ENCODE peak calls at places on chromosomes 3 and 15, in four cellular contexts. One of them, this sample, is unnamed.

GRCh38 chr3:195128255-195129071 is 142.5 kb downstream of the XXYLT1 start:
- DNase-seq in neuronal stem cell: no peak
- DNase-seq in WTC11: no peak
- DNase-seq in activated CD4-positive, alpha-beta T cell treated with anti-CD3 and anti-CD28 coated beads, Interleukin-2, amount 10 ng/mL, durations not matched to agents 7 days and 5 days: no peak
- DNase-seq in this sample: no peak

GRCh38 chr15:44719293-44719999 is 8.1 kb downstream of the B2M start:
- DNase-seq in WTC11: no peak
- DNase-seq in activated CD4-positive, alpha-beta T cell treated with anti-CD3 and anti-CD28 coated beads, Interleukin-2, amount 10 ng/mL, durations not matched to agents 7 days and 5 days: peak
- DNase-seq in neuronal stem cell: no peak
- DNase-seq in this sample: no peak

GRCh38 chr3:129597087-129597791 is 9.2 kb downstream of the PLXND1 start:
- DNase-seq in activated CD4-positive, alpha-beta T cell treated with anti-CD3 and anti-CD28 coated beads, Interleukin-2, amount 10 ng/mL, durations not matched to agents 7 days and 5 days: no peak
- DNase-seq in WTC11: no peak
- DNase-seq in neuronal stem cell: no peak
- DNase-seq in this sample: no peak

GRCh38 chr3:43030162-43030935 is 51.2 kb downstream of the GASK1A start:
- DNase-seq in activated CD4-positive, alpha-beta T cell treated with anti-CD3 and anti-CD28 coated beads, Interleukin-2, amount 10 ng/mL, durations not matched to agents 7 days and 5 days: no peak
- DNase-seq in WTC11: no peak
- DNase-seq in neuronal stem cell: no peak
- DNase-seq in this sample: no peak

GRCh38 chr15:97091093-97091492 is 760.6 kb downstream of the NR2F2 start:
- DNase-seq in activated CD4-positive, alpha-beta T cell treated with anti-CD3 and anti-CD28 coated beads, Interleukin-2, amount 10 ng/mL, durations not matched to agents 7 days and 5 days: no peak
- DNase-seq in WTC11: no peak
- DNase-seq in neuronal stem cell: no peak
- DNase-seq in this sample: no peak

GRCh38 chr3:193939527-193939926 is 196.4 kb upstream of the HES1 start:
- DNase-seq in activated CD4-positive, alpha-beta T cell treated with anti-CD3 and anti-CD28 coated beads, Interleukin-2, amount 10 ng/mL, durations not matched to agents 7 days and 5 days: no peak
- DNase-seq in WTC11: no peak
- DNase-seq in neuronal stem cell: no peak
- DNase-seq in this sample: no peak

GRCh38 chr3:186613637-186614265 is 891 bp downstream of the AHSG start:
- DNase-seq in activated CD4-positive, alpha-beta T cell treated with anti-CD3 and anti-CD28 coated beads, Interleukin-2, amount 10 ng/mL, durations not matched to agents 7 days and 5 days: no peak
- DNase-seq in WTC11: no peak
- DNase-seq in neuronal stem cell: no peak
- DNase-seq in this sample: no peak

GRCh38 chr15:22808240-22808639 is 21.8 kb downstream of the NIPA1 start:
- DNase-seq in activated CD4-positive, alpha-beta T cell treated with anti-CD3 and anti-CD28 coated beads, Interleukin-2, amount 10 ng/mL, durations not matched to agents 7 days and 5 days: no peak
- DNase-seq in WTC11: no peak
- DNase-seq in neuronal stem cell: no peak
- DNase-seq in this sample: no peak

GRCh38 chr3:16475766-16476165 is 37.7 kb downstream of the RFTN1 start:
- DNase-seq in neuronal stem cell: no peak
- DNase-seq in WTC11: no peak
- DNase-seq in activated CD4-positive, alpha-beta T cell treated with anti-CD3 and anti-CD28 coated beads, Interleukin-2, amount 10 ng/mL, durations not matched to agents 7 days and 5 days: no peak
- DNase-seq in this sample: no peak

GRCh38 chr15:101618861-101619614 is 33.1 kb downstream of the TM2D3 start:
- DNase-seq in activated CD4-positive, alpha-beta T cell treated with anti-CD3 and anti-CD28 coated beads, Interleukin-2, amount 10 ng/mL, durations not matched to agents 7 days and 5 days: no peak
- DNase-seq in neuronal stem cell: no peak
- DNase-seq in WTC11: no peak
- DNase-seq in this sample: no peak

GRCh38 chr15:67775265-67775664 is 50.0 kb upstream of the SKOR1 start:
- DNase-seq in activated CD4-positive, alpha-beta T cell treated with anti-CD3 and anti-CD28 coated beads, Interleukin-2, amount 10 ng/mL, durations not matched to agents 7 days and 5 days: no peak
- DNase-seq in WTC11: no peak
- DNase-seq in neuronal stem cell: no peak
- DNase-seq in this sample: no peak

GRCh38 chr3:10745392-10745791 is 70.6 kb upstream of the SLC6A11 start:
- DNase-seq in WTC11: no peak
- DNase-seq in activated CD4-positive, alpha-beta T cell treated with anti-CD3 and anti-CD28 coated beads, Interleukin-2, amount 10 ng/mL, durations not matched to agents 7 days and 5 days: no peak
- DNase-seq in neuronal stem cell: no peak
- DNase-seq in this sample: no peak

GRCh38 chr15:80081390-80081789 is 21.9 kb downstream of the ZFAND6 start:
- DNase-seq in WTC11: no peak
- DNase-seq in activated CD4-positive, alpha-beta T cell treated with anti-CD3 and anti-CD28 coated beads, Interleukin-2, amount 10 ng/mL, durations not matched to agents 7 days and 5 days: no peak
- DNase-seq in neuronal stem cell: no peak
- DNase-seq in this sample: no peak

GRCh38 chr3:52361454-52361853 is 45.3 kb downstream of the DNAH1 start:
- DNase-seq in activated CD4-positive, alpha-beta T cell treated with anti-CD3 and anti-CD28 coated beads, Interleukin-2, amount 10 ng/mL, durations not matched to agents 7 days and 5 days: no peak
- DNase-seq in neuronal stem cell: no peak
- DNase-seq in WTC11: no peak
- DNase-seq in this sample: no peak

GRCh38 chr3:45088543-45088942 is 57.6 kb downstream of the CDCP1 start:
- DNase-seq in activated CD4-positive, alpha-beta T cell treated with anti-CD3 and anti-CD28 coated beads, Interleukin-2, amount 10 ng/mL, durations not matched to agents 7 days and 5 days: no peak
- DNase-seq in WTC11: no peak
- DNase-seq in neuronal stem cell: no peak
- DNase-seq in this sample: no peak

GRCh38 chr15:86040360-86041095 is 39.1 kb upstream of the AGBL1 start:
- DNase-seq in WTC11: peak
- DNase-seq in activated CD4-positive, alpha-beta T cell treated with anti-CD3 and anti-CD28 coated beads, Interleukin-2, amount 10 ng/mL, durations not matched to agents 7 days and 5 days: no peak
- DNase-seq in neuronal stem cell: no peak
- DNase-seq in this sample: no peak

GRCh38 chr3:8622873-8623725 is 21.5 kb downstream of the SSUH2 start:
- DNase-seq in neuronal stem cell: peak
- DNase-seq in activated CD4-positive, alpha-beta T cell treated with anti-CD3 and anti-CD28 coated beads, Interleukin-2, amount 10 ng/mL, durations not matched to agents 7 days and 5 days: peak
- DNase-seq in WTC11: peak
- DNase-seq in this sample: peak

GRCh38 chr3:106813742-106814141 is 563.5 kb upstream of the CCDC54 start:
- DNase-seq in activated CD4-positive, alpha-beta T cell treated with anti-CD3 and anti-CD28 coated beads, Interleukin-2, amount 10 ng/mL, durations not matched to agents 7 days and 5 days: no peak
- DNase-seq in neuronal stem cell: no peak
- DNase-seq in WTC11: no peak
- DNase-seq in this sample: no peak

GRCh38 chr15:61449306-61449705 is 220.2 kb upstream of the RORA start:
- DNase-seq in WTC11: no peak
- DNase-seq in neuronal stem cell: no peak
- DNase-seq in activated CD4-positive, alpha-beta T cell treated with anti-CD3 and anti-CD28 coated beads, Interleukin-2, amount 10 ng/mL, durations not matched to agents 7 days and 5 days: no peak
- DNase-seq in this sample: no peak

GRCh38 chr3:138914870-138915502 is 32.0 kb downstream of the FOXL2 start:
- DNase-seq in WTC11: no peak
- DNase-seq in neuronal stem cell: no peak
- DNase-seq in activated CD4-positive, alpha-beta T cell treated with anti-CD3 and anti-CD28 coated beads, Interleukin-2, amount 10 ng/mL, durations not matched to agents 7 days and 5 days: no peak
- DNase-seq in this sample: peak

GRCh38 chr15:77022646-77023575 is 28.0 kb downstream of the PSTPIP1 start:
- DNase-seq in activated CD4-positive, alpha-beta T cell treated with anti-CD3 and anti-CD28 coated beads, Interleukin-2, amount 10 ng/mL, durations not matched to agents 7 days and 5 days: no peak
- DNase-seq in WTC11: no peak
- DNase-seq in neuronal stem cell: no peak
- DNase-seq in this sample: no peak

GRCh38 chr3:158568784-158569183 is 2.2 kb upstream of the MLF1 start:
- DNase-seq in activated CD4-positive, alpha-beta T cell treated with anti-CD3 and anti-CD28 coated beads, Interleukin-2, amount 10 ng/mL, durations not matched to agents 7 days and 5 days: no peak
- DNase-seq in WTC11: no peak
- DNase-seq in neuronal stem cell: no peak
- DNase-seq in this sample: no peak

This sample was measured in renal cortical epithelial cell.